ENCODE peak calls at places on chromosome 9, in seven cellular contexts. One of them, this sample, is unnamed. For H3K4me1, the result is how much of the 10 kb centered on the place peaks cover.

GRCh38 chr9:133825555-133826198 is 87.5 kb upstream of the SARDH start:
- DNase-seq in vagina: no peak
- DNase-seq in HAP-1: peak
- DNase-seq in heart right ventricle: no peak
- DNase-seq in cardiac muscle cell: no peak
- DNase-seq in uterus: no peak
- DNase-seq in heart left ventricle: no peak
- DNase-seq in this sample: no peak

GRCh38 chr9:5714501-5715401 is 85.8 kb downstream of the RIC1 start:
- DNase-seq in vagina: no peak
- DNase-seq in HAP-1: no peak
- DNase-seq in heart right ventricle: no peak
- DNase-seq in cardiac muscle cell: peak
- DNase-seq in uterus: no peak
- DNase-seq in heart left ventricle: no peak
- DNase-seq in this sample: no peak

GRCh38 chr9:33106372-33106771 is 29.9 kb upstream of the SMU1 start:
- DNase-seq in vagina: peak
- DNase-seq in HAP-1: no peak
- DNase-seq in heart right ventricle: no peak
- DNase-seq in cardiac muscle cell: no peak
- DNase-seq in uterus: no peak
- DNase-seq in heart left ventricle: no peak
- DNase-seq in this sample: no peak

GRCh38 chr9:69542048-69542447 is 130.1 kb downstream of the APBA1 start:
- DNase-seq in vagina: no peak
- DNase-seq in HAP-1: no peak
- DNase-seq in heart right ventricle: no peak
- DNase-seq in cardiac muscle cell: no peak
- DNase-seq in uterus: no peak
- DNase-seq in heart left ventricle: no peak
- DNase-seq in this sample: no peak

GRCh38 chr9:85914108-85914507 is 26.8 kb upstream of the NAA35 start:
- DNase-seq in vagina: no peak
- DNase-seq in HAP-1: no peak
- DNase-seq in heart right ventricle: no peak
- DNase-seq in cardiac muscle cell: no peak
- DNase-seq in uterus: no peak
- DNase-seq in heart left ventricle: no peak
- DNase-seq in this sample: no peak

GRCh38 chr9:37903581-37903830 is 421 bp downstream of the SLC25A51 start:
- DNase-seq in vagina: peak
- DNase-seq in HAP-1: no peak
- DNase-seq in heart right ventricle: no peak
- DNase-seq in cardiac muscle cell: peak
- DNase-seq in uterus: no peak
- DNase-seq in heart left ventricle: no peak
- DNase-seq in this sample: no peak

GRCh38 chr9:129145316-129145715 is 32.7 kb downstream of the IER5L start:
- DNase-seq in vagina: no peak
- DNase-seq in HAP-1: no peak
- DNase-seq in heart right ventricle: no peak
- DNase-seq in cardiac muscle cell: no peak
- DNase-seq in uterus: no peak
- DNase-seq in heart left ventricle: no peak
- DNase-seq in this sample: no peak

GRCh38 chr9:69121155-69122085 is 52.7 kb upstream of the TJP2 start:
- DNase-seq in vagina: no peak
- DNase-seq in HAP-1: peak
- DNase-seq in heart right ventricle: peak
- DNase-seq in cardiac muscle cell: peak
- DNase-seq in uterus: no peak
- DNase-seq in heart left ventricle: peak
- DNase-seq in this sample: peak

GRCh38 chr9:100216178-100216787 is 117.2 kb downstream of the INVS start:
- DNase-seq in vagina: no peak
- DNase-seq in HAP-1: peak
- DNase-seq in heart right ventricle: peak
- DNase-seq in cardiac muscle cell: peak
- DNase-seq in uterus: no peak
- DNase-seq in heart left ventricle: no peak
- DNase-seq in this sample: no peak

GRCh38 chr9:99189887-99190596 is 31.7 kb downstream of the ALG2 start:
- DNase-seq in vagina: no peak
- DNase-seq in HAP-1: no peak
- DNase-seq in heart right ventricle: no peak
- DNase-seq in cardiac muscle cell: no peak
- DNase-seq in uterus: no peak
- DNase-seq in heart left ventricle: no peak
- DNase-seq in this sample: no peak

GRCh38 chr9:35406183-35406959 is 83.5 kb upstream of the RUSC2 start:
- DNase-seq in vagina: no peak
- DNase-seq in HAP-1: peak
- DNase-seq in heart right ventricle: no peak
- DNase-seq in cardiac muscle cell: peak
- DNase-seq in uterus: peak
- DNase-seq in heart left ventricle: peak
- DNase-seq in this sample: peak

GRCh38 chr9:12739014-12739413 is 35.8 kb upstream of the LURAP1L start:
- DNase-seq in vagina: no peak
- DNase-seq in HAP-1: no peak
- DNase-seq in heart right ventricle: no peak
- DNase-seq in cardiac muscle cell: no peak
- DNase-seq in uterus: no peak
- DNase-seq in heart left ventricle: no peak
- DNase-seq in this sample: no peak

GRCh38 chr9:776086-776485 is 65.4 kb upstream of the DMRT1 start:
- DNase-seq in vagina: no peak
- DNase-seq in HAP-1: no peak
- DNase-seq in heart right ventricle: no peak
- DNase-seq in cardiac muscle cell: no peak
- DNase-seq in uterus: no peak
- DNase-seq in heart left ventricle: no peak
- DNase-seq in this sample: no peak

GRCh38 chr9:27204578-27204977 is 92.4 kb downstream of the EQTN start:
- DNase-seq in vagina: no peak
- DNase-seq in HAP-1: no peak
- DNase-seq in heart right ventricle: no peak
- DNase-seq in cardiac muscle cell: no peak
- DNase-seq in uterus: no peak
- DNase-seq in heart left ventricle: no peak
- DNase-seq in this sample: no peak

GRCh38 chr9:98491231-98491651 is 217.5 kb downstream of the GABBR2 start:
- DNase-seq in vagina: no peak
- DNase-seq in HAP-1: no peak
- DNase-seq in heart right ventricle: no peak
- DNase-seq in cardiac muscle cell: no peak
- DNase-seq in uterus: no peak
- DNase-seq in heart left ventricle: no peak
- DNase-seq in this sample: no peak

GRCh38 chr9:19896161-19896560 is 107.3 kb upstream of the SLC24A2 start:
- DNase-seq in vagina: no peak
- DNase-seq in HAP-1: no peak
- DNase-seq in heart right ventricle: no peak
- DNase-seq in cardiac muscle cell: no peak
- DNase-seq in uterus: no peak
- DNase-seq in heart left ventricle: no peak
- DNase-seq in this sample: no peak

GRCh38 chr9:129609486-129610192 is 11.3 kb downstream of the C9orf50 start:
- DNase-seq in vagina: no peak
- DNase-seq in HAP-1: no peak
- DNase-seq in heart right ventricle: peak
- DNase-seq in cardiac muscle cell: no peak
- DNase-seq in uterus: peak
- DNase-seq in heart left ventricle: no peak
- DNase-seq in this sample: peak

GRCh38 chr9:13557724-13558123 is 278.2 kb upstream of the MPDZ start:
- DNase-seq in vagina: no peak
- DNase-seq in HAP-1: no peak
- DNase-seq in heart right ventricle: no peak
- DNase-seq in cardiac muscle cell: no peak
- DNase-seq in uterus: no peak
- DNase-seq in heart left ventricle: no peak
- DNase-seq in this sample: no peak

GRCh38 chr9:116238225-116238624 is 84.6 kb downstream of the PAPPA start:
- DNase-seq in vagina: no peak
- DNase-seq in HAP-1: no peak
- DNase-seq in heart right ventricle: no peak
- DNase-seq in cardiac muscle cell: no peak
- DNase-seq in uterus: no peak
- DNase-seq in heart left ventricle: no peak
- DNase-seq in this sample: no peak

GRCh38 chr9:21070171-21070571 is 7.6 kb downstream of the IFNB1 start:
- DNase-seq in vagina: no peak
- DNase-seq in HAP-1: peak
- DNase-seq in heart right ventricle: peak
- DNase-seq in cardiac muscle cell: peak
- DNase-seq in uterus: peak
- DNase-seq in heart left ventricle: peak
- DNase-seq in this sample: no peak

GRCh38 chr9:97368964-97369363 is 42.9 kb upstream of the TDRD7 start:
- DNase-seq in vagina: no peak
- DNase-seq in HAP-1: no peak
- DNase-seq in heart right ventricle: no peak
- DNase-seq in cardiac muscle cell: no peak
- DNase-seq in uterus: no peak
- DNase-seq in heart left ventricle: no peak
- DNase-seq in this sample: no peak

GRCh38 chr9:2027761-2028160 is 12.6 kb downstream of the SMARCA2 start:
- DNase-seq in vagina: no peak
- DNase-seq in HAP-1: no peak
- DNase-seq in heart right ventricle: no peak
- DNase-seq in cardiac muscle cell: no peak
- DNase-seq in uterus: no peak
- DNase-seq in heart left ventricle: no peak
- DNase-seq in this sample: no peak
- H3K4me3 ChIP-seq in vagina: no peak
- H3K4me3 ChIP-seq in HAP-1: no peak
- H3K4me3 ChIP-seq in heart right ventricle: no peak
- H3K4me3 ChIP-seq in cardiac muscle cell: no peak
- H3K4me3 ChIP-seq in uterus: no peak
- H3K4me3 ChIP-seq in heart left ventricle: no peak
- H3K4me3 ChIP-seq in this sample: no peak

GRCh38 chr9:131731237-131731995 is 8.5 kb downstream of the RAPGEF1 start:
- DNase-seq in vagina: no peak
- DNase-seq in HAP-1: no peak
- DNase-seq in heart right ventricle: no peak
- DNase-seq in cardiac muscle cell: no peak
- DNase-seq in uterus: no peak
- DNase-seq in heart left ventricle: no peak
- DNase-seq in this sample: no peak

GRCh38 chr9:131733601-131734061 is 6.2 kb downstream of the RAPGEF1 start:
- DNase-seq in vagina: no peak
- DNase-seq in HAP-1: no peak
- DNase-seq in heart right ventricle: no peak
- DNase-seq in cardiac muscle cell: no peak
- DNase-seq in uterus: no peak
- DNase-seq in heart left ventricle: no peak
- DNase-seq in this sample: no peak

GRCh38 chr9:131734165-131734610 is 5.7 kb downstream of the RAPGEF1 start:
- DNase-seq in vagina: no peak
- DNase-seq in HAP-1: no peak
- DNase-seq in heart right ventricle: peak
- DNase-seq in cardiac muscle cell: no peak
- DNase-seq in uterus: no peak
- DNase-seq in heart left ventricle: peak
- DNase-seq in this sample: peak

GRCh38 chr9:131732636-131733340 is 7.1 kb downstream of the RAPGEF1 start:
- DNase-seq in vagina: no peak
- DNase-seq in HAP-1: no peak
- DNase-seq in heart right ventricle: no peak
- DNase-seq in cardiac muscle cell: no peak
- DNase-seq in uterus: no peak
- DNase-seq in heart left ventricle: no peak
- DNase-seq in this sample: no peak

GRCh38 chr9:131732061-131732526 is 7.8 kb downstream of the RAPGEF1 start:
- DNase-seq in vagina: no peak
- DNase-seq in HAP-1: no peak
- DNase-seq in heart right ventricle: no peak
- DNase-seq in cardiac muscle cell: no peak
- DNase-seq in uterus: no peak
- DNase-seq in heart left ventricle: no peak
- DNase-seq in this sample: no peak
- H3K4me1 ChIP-seq in vagina: half or more
- H3K4me1 ChIP-seq in HAP-1: under half
- H3K4me1 ChIP-seq in heart right ventricle: half or more
- H3K4me1 ChIP-seq in cardiac muscle cell: under half
- H3K4me1 ChIP-seq in uterus: under half
- H3K4me1 ChIP-seq in heart left ventricle: half or more
- H3K4me1 ChIP-seq in this sample: half or more

DNA sequence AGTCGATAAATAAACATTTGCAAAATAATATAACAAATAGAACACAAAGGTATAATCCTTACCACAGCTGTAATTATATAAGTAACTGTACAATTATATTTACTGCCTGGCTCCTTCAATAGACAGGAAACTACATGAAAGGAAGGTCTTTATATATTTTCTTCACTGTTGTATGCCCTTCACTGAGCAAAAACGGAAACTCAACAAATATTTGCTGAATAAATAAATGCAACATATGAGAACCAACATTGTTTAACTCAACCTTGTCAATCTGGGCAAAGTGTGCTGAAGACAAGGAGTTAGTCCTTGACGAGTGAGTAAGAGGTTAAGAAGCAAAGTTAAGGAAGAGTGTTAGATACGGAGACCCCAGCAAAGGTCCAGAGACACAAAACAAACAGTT is 22.6 kb downstream of the PSMD5 start:
- DNase-seq in vagina: no peak
- DNase-seq in HAP-1: no peak
- DNase-seq in heart right ventricle: no peak
- DNase-seq in cardiac muscle cell: no peak
- DNase-seq in uterus: no peak
- DNase-seq in heart left ventricle: no peak
- DNase-seq in this sample: no peak
- H3K4me3 ChIP-seq in vagina: no peak
- H3K4me3 ChIP-seq in HAP-1: no peak
- H3K4me3 ChIP-seq in heart right ventricle: no peak
- H3K4me3 ChIP-seq in cardiac muscle cell: no peak
- H3K4me3 ChIP-seq in uterus: no peak
- H3K4me3 ChIP-seq in heart left ventricle: no peak
- H3K4me3 ChIP-seq in this sample: no peak

GRCh38 chr9:136796238-136796774 is at the start of gene CCDC183:
- DNase-seq in vagina: no peak
- DNase-seq in HAP-1: no peak
- DNase-seq in heart right ventricle: no peak
- DNase-seq in cardiac muscle cell: no peak
- DNase-seq in uterus: no peak
- DNase-seq in heart left ventricle: no peak
- DNase-seq in this sample: no peak

GRCh38 chr9:136799854-136800657 is 3.9 kb downstream of the CCDC183 start:
- DNase-seq in vagina: no peak
- DNase-seq in HAP-1: peak
- DNase-seq in heart right ventricle: peak
- DNase-seq in cardiac muscle cell: peak
- DNase-seq in uterus: peak
- DNase-seq in heart left ventricle: peak
- DNase-seq in this sample: peak

GRCh38 chr9:136802321-136802720 is 5.4 kb upstream of the RABL6 start:
- DNase-seq in vagina: no peak
- DNase-seq in HAP-1: no peak
- DNase-seq in heart right ventricle: no peak
- DNase-seq in cardiac muscle cell: no peak
- DNase-seq in uterus: no peak
- DNase-seq in heart left ventricle: no peak
- DNase-seq in this sample: no peak

GRCh38 chr9:136798708-136799078 is 2.6 kb downstream of the CCDC183 start:
- DNase-seq in vagina: no peak
- DNase-seq in HAP-1: no peak
- DNase-seq in heart right ventricle: no peak
- DNase-seq in cardiac muscle cell: no peak
- DNase-seq in uterus: no peak
- DNase-seq in heart left ventricle: no peak
- DNase-seq in this sample: no peak

GRCh38 chr9:136799079-136799853 is 3.1 kb downstream of the CCDC183 start:
- DNase-seq in vagina: peak
- DNase-seq in HAP-1: no peak
- DNase-seq in heart right ventricle: no peak
- DNase-seq in cardiac muscle cell: peak
- DNase-seq in uterus: no peak
- DNase-seq in heart left ventricle: no peak
- DNase-seq in this sample: peak
- H3K4me1 ChIP-seq in vagina: under half
- H3K4me1 ChIP-seq in HAP-1: under half
- H3K4me1 ChIP-seq in heart right ventricle: half or more
- H3K4me1 ChIP-seq in cardiac muscle cell: under half
- H3K4me1 ChIP-seq in uterus: under half
- H3K4me1 ChIP-seq in heart left ventricle: under half
- H3K4me1 ChIP-seq in this sample: under half